ENCODE peak calls at places on chromosomes 11 and 22, in five cellular contexts. One of them, this sample, is unnamed.

GRCh38 chr11:119024430-119025098 is 6.0 kb downstream of the TRAPPC4 start:
- DNase-seq in stimulated activated CD4-positive, alpha-beta T cell treated with anti-CD3 and anti-CD28 coated beads, Interleukin-2, amount 100 ng/mL, for 24 hours: no peak
- DNase-seq in bronchial epithelial cell: no peak
- DNase-seq in T47D: no peak
- DNase-seq in AG08395: no peak
- DNase-seq in this sample: no peak

GRCh38 chr11:45489281-45489906 is 176.0 kb downstream of the CHST1 start:
- DNase-seq in stimulated activated CD4-positive, alpha-beta T cell treated with anti-CD3 and anti-CD28 coated beads, Interleukin-2, amount 100 ng/mL, for 24 hours: no peak
- DNase-seq in bronchial epithelial cell: no peak
- DNase-seq in T47D: no peak
- DNase-seq in AG08395: no peak
- DNase-seq in this sample: no peak

GRCh38 chr11:46210133-46210636 is 67.3 kb upstream of the CREB3L1 start:
- DNase-seq in stimulated activated CD4-positive, alpha-beta T cell treated with anti-CD3 and anti-CD28 coated beads, Interleukin-2, amount 100 ng/mL, for 24 hours: no peak
- DNase-seq in bronchial epithelial cell: peak
- DNase-seq in T47D: no peak
- DNase-seq in AG08395: peak
- DNase-seq in this sample: peak

GRCh38 chr22:46895753-46896152 is 133.3 kb downstream of the TBC1D22A start:
- DNase-seq in stimulated activated CD4-positive, alpha-beta T cell treated with anti-CD3 and anti-CD28 coated beads, Interleukin-2, amount 100 ng/mL, for 24 hours: no peak
- DNase-seq in bronchial epithelial cell: no peak
- DNase-seq in T47D: no peak
- DNase-seq in AG08395: no peak
- DNase-seq in this sample: no peak

GRCh38 chr11:41010361-41011050 is 448.9 kb downstream of the LRRC4C start:
- DNase-seq in stimulated activated CD4-positive, alpha-beta T cell treated with anti-CD3 and anti-CD28 coated beads, Interleukin-2, amount 100 ng/mL, for 24 hours: no peak
- DNase-seq in bronchial epithelial cell: no peak
- DNase-seq in T47D: no peak
- DNase-seq in AG08395: no peak
- DNase-seq in this sample: no peak

GRCh38 chr11:20090654-20091374 is 69.5 kb downstream of the DBX1 start:
- DNase-seq in stimulated activated CD4-positive, alpha-beta T cell treated with anti-CD3 and anti-CD28 coated beads, Interleukin-2, amount 100 ng/mL, for 24 hours: no peak
- DNase-seq in bronchial epithelial cell: no peak
- DNase-seq in T47D: no peak
- DNase-seq in AG08395: no peak
- DNase-seq in this sample: no peak

GRCh38 chr22:43126506-43127165 is 16.1 kb downstream of the BIK start:
- DNase-seq in stimulated activated CD4-positive, alpha-beta T cell treated with anti-CD3 and anti-CD28 coated beads, Interleukin-2, amount 100 ng/mL, for 24 hours: no peak
- DNase-seq in bronchial epithelial cell: peak
- DNase-seq in T47D: no peak
- DNase-seq in AG08395: peak
- DNase-seq in this sample: peak

GRCh38 chr11:116970485-116971292 is 127.5 kb downstream of the SIK3 start:
- DNase-seq in stimulated activated CD4-positive, alpha-beta T cell treated with anti-CD3 and anti-CD28 coated beads, Interleukin-2, amount 100 ng/mL, for 24 hours: no peak
- DNase-seq in bronchial epithelial cell: peak
- DNase-seq in T47D: no peak
- DNase-seq in AG08395: no peak
- DNase-seq in this sample: no peak

GRCh38 chr22:37492428-37493344 is 6.5 kb upstream of the MFNG start:
- DNase-seq in stimulated activated CD4-positive, alpha-beta T cell treated with anti-CD3 and anti-CD28 coated beads, Interleukin-2, amount 100 ng/mL, for 24 hours: peak
- DNase-seq in bronchial epithelial cell: peak
- DNase-seq in T47D: peak
- DNase-seq in AG08395: peak
- DNase-seq in this sample: peak

This sample was measured in GM03348.